ENCODE peak calls at places on chromosomes 11 and 22, in ten cellular contexts. L is T-helper 1 cell; J is endothelial cell of umbilical vein; S is activated T-helper 9 cell treated with anti-CD3 and anti-CD28 coated beads, Interleukin-2, amount 50 U/mL, for 16 hours; U is adrenal gland; H is substantia nigra; G is GM18507; O is NCI-H526 treated with DMSO at 0.1 percent for 48 hours; F is sigmoid colon; V is uterus. N is an unnamed sample.

GRCh38 chr11:76588455-76589325 is 81.9 kb downstream of the LRRC32 start:
- DNase-seq in L (peak), J (peak), S (no peak), U (peak), H (no peak), G (no peak), O (no peak), F (peak), V (no peak), N (no peak)

GRCh38 chr11:2434008-2434407 is 10.3 kb downstream of the TRPM5 start:
- DNase-seq in L (no peak), J (no peak), S (no peak), U (no peak), H (no peak), G (no peak), O (no peak), F (no peak), V (no peak), N (no peak)

GRCh38 chr11:62048101-62048500 is 75.7 kb upstream of the INCENP start:
- DNase-seq in L (no peak), J (no peak), S (no peak), U (no peak), H (no peak), G (no peak), O (no peak), F (no peak), V (no peak), N (no peak)

GRCh38 chr22:27378994-27379393 is 422.6 kb downstream of the MN1 start:
- DNase-seq in L (no peak), J (no peak), S (no peak), U (no peak), H (no peak), G (no peak), O (no peak), F (no peak), V (no peak), N (no peak)

GRCh38 chr11:110312670-110313069 is 16.3 kb upstream of the RDX start:
- DNase-seq in L (no peak), J (peak), S (no peak), U (no peak), H (no peak), G (no peak), O (no peak), F (no peak), V (no peak), N (no peak)

GRCh38 chr11:18775492-18776292 is 15.9 kb downstream of the PTPN5 start:
- DNase-seq in L (peak), J (peak), S (peak), U (peak), H (peak), G (peak), O (peak), F (no peak), V (no peak), N (peak)

GRCh38 chr11:101061606-101062005 is 68.0 kb downstream of the PGR start:
- DNase-seq in L (no peak), J (no peak), S (no peak), U (no peak), H (no peak), G (no peak), O (no peak), F (no peak), V (no peak), N (no peak)

GRCh38 chr11:122071680-122072321 is 44.2 kb downstream of the BLID start:
- DNase-seq in L (no peak), J (no peak), S (no peak), U (no peak), H (peak), G (no peak), O (no peak), F (no peak), V (no peak), N (no peak)

GRCh38 chr22:27842994-27843431 is 41.5 kb upstream of the MN1 start:
- DNase-seq in L (no peak), J (no peak), S (no peak), U (no peak), H (no peak), G (no peak), O (no peak), F (peak), V (no peak), N (no peak)

GRCh38 chr11:101169944-101170343 is 40.3 kb upstream of the PGR start:
- DNase-seq in L (no peak), J (no peak), S (no peak), U (no peak), H (no peak), G (no peak), O (no peak), F (no peak), V (no peak), N (no peak)

GRCh38 chr11:64762916-64763803 is 3.4 kb upstream of the PYGM start:
- DNase-seq in L (no peak), J (peak), S (no peak), U (peak), H (no peak), G (no peak), O (no peak), F (peak), V (peak), N (no peak)

GRCh38 chr22:42868751-42869251 is 11.7 kb upstream of the ARFGAP3 start:
- DNase-seq in L (no peak), J (no peak), S (no peak), U (peak), H (peak), G (no peak), O (no peak), F (peak), V (peak), N (no peak)